ENCODE peak calls at places on chromosomes 3 and 15, in nine cellular contexts. P is right atrium auricular region; E is foreskin keratinocyte; M is CD8-positive, alpha-beta T cell; W is IMR-90; O is CD8-positive, alpha-beta memory T cell; N is iPS DF 6.9; B is ovary; A is A549. F is an unnamed sample. For H3K4me1, the result is how much of the 10 kb centered on the place peaks cover.

GRCh38 chr3:138348107-138348949 is at the start of gene MRAS:
- DNase-seq in P (peak), E (peak), M (no peak), W (peak), O (no peak), N (no peak), B (peak), A (peak), F (peak)

GRCh38 chr3:113157408-113157980 is 53.9 kb upstream of the BOC start:
- DNase-seq in P (no peak), E (no peak), M (no peak), W (no peak), O (no peak), N (no peak), B (peak), A (no peak), F (no peak)

GRCh38 chr15:90871097-90871715 is 2.8 kb downstream of the FURIN start:
- DNase-seq in P (no peak), E (no peak), M (no peak), W (no peak), O (no peak), N (no peak), B (peak), A (no peak), F (peak)

GRCh38 chr15:39591141-39591895 is 10.4 kb downstream of the THBS1 start:
- DNase-seq in P (no peak), E (peak), M (no peak), W (peak), O (no peak), N (no peak), B (no peak), A (no peak), F (peak)

GRCh38 chr3:38039101-38039898 is at the start of gene DLEC1:
- DNase-seq in P (peak), E (peak), M (peak), W (peak), O (peak), N (no peak), B (peak), A (no peak), F (peak)

GRCh38 chr15:99333413-99333812 is 82.1 kb downstream of the LRRC28 start:
- DNase-seq in P (no peak), E (no peak), M (no peak), W (no peak), O (no peak), N (no peak), B (no peak), A (no peak), F (no peak)

GRCh38 chr3:179710079-179710478 is 57.2 kb downstream of the USP13 start:
- DNase-seq in P (no peak), E (no peak), M (no peak), W (no peak), O (no peak), N (no peak), B (no peak), A (no peak), F (no peak)

GRCh38 chr3:78872195-78872594 is 895.6 kb downstream of the ROBO1 start:
- DNase-seq in P (no peak), E (no peak), M (no peak), W (no peak), O (no peak), N (no peak), B (no peak), A (no peak), F (peak)

GRCh38 chr15:67121725-67122600 is 56.6 kb downstream of the SMAD3 start:
- DNase-seq in P (no peak), E (no peak), M (no peak), W (no peak), O (no peak), N (no peak), B (no peak), A (no peak), F (no peak)

GRCh38 chr3:56323986-56324420 is 144.3 kb downstream of the ERC2 start:
- DNase-seq in P (no peak), E (peak), M (no peak), W (peak), O (no peak), N (no peak), B (peak), A (no peak), F (peak)

GRCh38 chr3:71791634-71792033 is 6.7 kb upstream of the PROK2 start:
- DNase-seq in P (no peak), E (no peak), M (no peak), W (no peak), O (no peak), N (no peak), B (no peak), A (no peak), F (no peak)

GRCh38 chr3:124686028-124686670 is 44.1 kb upstream of the UMPS start:
- DNase-seq in P (peak), E (peak), M (no peak), W (peak), O (no peak), N (no peak), B (no peak), A (no peak), F (no peak)

GRCh38 chr15:53448215-53449001 is 311.1 kb downstream of the WDR72 start:
- DNase-seq in P (no peak), E (no peak), M (no peak), W (no peak), O (no peak), N (no peak), B (no peak), A (no peak), F (no peak)

GRCh38 chr3:141431411-141432378 is 55.1 kb upstream of the RASA2 start:
- DNase-seq in P (no peak), E (no peak), M (no peak), W (no peak), O (no peak), N (no peak), B (no peak), A (no peak), F (no peak)

GRCh38 chr15:90594297-90594696 is 64.6 kb downstream of the CRTC3 start:
- DNase-seq in P (peak), E (peak), M (peak), W (no peak), O (peak), N (no peak), B (peak), A (no peak), F (no peak)

GRCh38 chr3:190183121-190183520 is 62.4 kb upstream of the P3H2 start:
- DNase-seq in P (no peak), E (no peak), M (no peak), W (peak), O (no peak), N (no peak), B (no peak), A (peak), F (peak)

GRCh38 chr3:55405436-55405835 is 81.7 kb downstream of the WNT5A start:
- DNase-seq in P (no peak), E (no peak), M (no peak), W (peak), O (no peak), N (peak), B (no peak), A (no peak), F (peak)

GRCh38 chr3:128270559-128271492 is 117.5 kb downstream of the EEFSEC start:
- DNase-seq in P (no peak), E (peak), M (no peak), W (no peak), O (no peak), N (no peak), B (no peak), A (no peak), F (peak)

GRCh38 chr3:110929811-110930210 is 141.8 kb upstream of the NECTIN3 start:
- DNase-seq in P (no peak), E (no peak), M (no peak), W (peak), O (no peak), N (no peak), B (no peak), A (no peak), F (no peak)

GRCh38 chr3:110928016-110928662 is 143.5 kb upstream of the NECTIN3 start:
- DNase-seq in P (no peak), E (no peak), M (no peak), W (no peak), O (no peak), N (no peak), B (no peak), A (no peak), F (no peak)

GRCh38 chr3:110925804-110926203 is 145.8 kb upstream of the NECTIN3 start:
- DNase-seq in P (no peak), E (no peak), M (no peak), W (no peak), O (no peak), N (no peak), B (no peak), A (no peak), F (no peak)
- H3K4me1 ChIP-seq in P (under half), E (under half), M (under half), W (under half), O (under half), N (under half), B (under half), A (under half), F (under half)

DNA sequence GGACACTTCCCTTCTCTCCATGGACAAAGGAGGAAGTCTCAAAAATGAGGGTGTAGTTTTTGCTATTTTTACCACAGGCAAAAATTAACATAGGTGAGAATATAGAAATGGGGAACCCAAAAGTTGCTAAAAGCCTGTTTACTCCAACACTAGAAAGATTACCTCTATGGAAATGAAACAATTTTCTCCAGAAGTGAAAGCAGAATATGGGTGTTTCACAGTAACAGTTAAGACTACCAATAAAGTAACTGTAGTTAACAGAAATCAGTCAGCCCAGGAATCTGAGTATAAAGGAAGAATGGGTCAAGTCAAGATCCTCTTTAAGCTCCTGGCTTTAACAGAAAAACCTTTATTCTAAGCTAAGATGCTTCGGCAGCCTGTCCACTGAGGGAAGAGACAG is 9.3 kb downstream of the TRA2B start:
- DNase-seq in P (no peak), E (no peak), M (no peak), W (no peak), O (no peak), N (no peak), B (no peak), A (no peak), F (no peak)
- H3K4me1 ChIP-seq in P (half or more), E (half or more), M (half or more), W (under half), O (half or more), N (under half), B (under half), A (half or more), F (half or more)

GRCh38 chr15:94297543-94297942 is 66.2 kb downstream of the MCTP2 start:
- DNase-seq in P (no peak), E (no peak), M (no peak), W (no peak), O (no peak), N (no peak), B (no peak), A (no peak), F (no peak)

GRCh38 chr15:94298359-94298758 is 67.0 kb downstream of the MCTP2 start:
- DNase-seq in P (no peak), E (no peak), M (no peak), W (no peak), O (no peak), N (no peak), B (no peak), A (no peak), F (no peak)

GRCh38 chr15:94295275-94295674 is 63.9 kb downstream of the MCTP2 start:
- DNase-seq in P (no peak), E (no peak), M (no peak), W (no peak), O (no peak), N (no peak), B (no peak), A (no peak), F (no peak)

GRCh38 chr15:94293411-94294402 is 62.3 kb downstream of the MCTP2 start:
- DNase-seq in P (no peak), E (no peak), M (no peak), W (peak), O (no peak), N (no peak), B (no peak), A (no peak), F (no peak)

GRCh38 chr15:94294556-94294955 is 63.2 kb downstream of the MCTP2 start:
- DNase-seq in P (no peak), E (no peak), M (no peak), W (peak), O (no peak), N (no peak), B (no peak), A (no peak), F (no peak)
- H3K4me1 ChIP-seq in P (under half), E (under half), M (under half), W (under half), O (under half), N (under half), B (under half), A (under half), F (under half)

GRCh38 chr15:24879492-24879891 is 75.3 kb upstream of the SNRPN start:
- DNase-seq in P (no peak), E (no peak), M (no peak), W (no peak), O (no peak), N (no peak), B (no peak), A (no peak), F (no peak)

GRCh38 chr15:24880663-24881062 is 74.1 kb upstream of the SNRPN start:
- DNase-seq in P (no peak), E (no peak), M (no peak), W (no peak), O (no peak), N (no peak), B (no peak), A (no peak), F (no peak)

GRCh38 chr15:24877174-24877573 is 77.6 kb upstream of the SNRPN start:
- DNase-seq in P (no peak), E (no peak), M (no peak), W (peak), O (no peak), N (no peak), B (no peak), A (no peak), F (no peak)

GRCh38 chr15:24878153-24878552 is 76.6 kb upstream of the SNRPN start:
- DNase-seq in P (no peak), E (peak), M (no peak), W (peak), O (no peak), N (no peak), B (no peak), A (no peak), F (peak)
- H3K4me1 ChIP-seq in P (under half), E (under half), M (under half), W (under half), O (under half), N (under half), B (under half), A (under half), F (under half)